ENCODE peak calls at places on chromosomes 2 and 18, in nine cellular contexts. G is cardiac muscle cell, U is ovary, K is HAP-1, N is pancreas, Z is neural progenitor cell, W is endodermal cell, Q is kidney epithelial cell, C is BE2C. H is an unnamed sample.
A peak's percentile ranks its signal among the peaks of the same experiment; 100 is the strongest.

GRCh38 chr2:45168731-45169338 is 159.6 kb upstream of the SIX2 start:
- DNase-seq in G (peak; percentile 32), U (no peak), K (no peak), N (peak; percentile 43), Z (peak; percentile 71), W (peak; percentile 60), Q (no peak), C (peak; percentile 55), H (peak; percentile 11)

GRCh38 chr18:62566199-62566598 is 43.4 kb downstream of the ZCCHC2 start:
- DNase-seq in G (peak; percentile 34), U (no peak), K (no peak), N (no peak), Z (peak; percentile 56), W (peak; percentile 73), Q (no peak), C (no peak), H (no peak)

GRCh38 chr2:36507408-36507812 is 90.6 kb downstream of the FEZ2 start:
- DNase-seq in G (peak; percentile 81), U (peak; percentile 30), K (peak; percentile 87), N (no peak), Z (peak; percentile 80), W (peak; percentile 87), Q (no peak), C (peak; percentile 40), H (peak; percentile 58)

GRCh38 chr2:226660524-226660923 is 139.1 kb downstream of the IRS1 start:
- DNase-seq in G (peak; percentile 96), U (peak; percentile 40), K (no peak), N (no peak), Z (no peak), W (no peak), Q (no peak), C (no peak), H (peak; percentile 71)

GRCh38 chr2:4047961-4048891 is 344.9 kb downstream of the DCDC2C start:
- DNase-seq in G (peak; percentile 52), U (no peak), K (no peak), N (no peak), Z (no peak), W (no peak), Q (peak; percentile 1), C (no peak), H (no peak)

GRCh38 chr2:36820942-36821605 is 124.6 kb downstream of the VIT start:
- DNase-seq in G (no peak), U (no peak), K (no peak), N (no peak), Z (no peak), W (no peak), Q (no peak), C (no peak), H (no peak)

GRCh38 chr2:66439291-66440010 is 4.5 kb downstream of the MEIS1 start:
- DNase-seq in G (peak; percentile 53), U (peak; percentile 57), K (no peak), N (peak; percentile 48), Z (peak; percentile 66), W (peak; percentile 75), Q (no peak), C (no peak), H (no peak)

GRCh38 chr2:36919041-36919837 is 47.1 kb downstream of the STRN start:
- DNase-seq in G (peak; percentile 5), U (no peak), K (no peak), N (no peak), Z (peak; percentile 2), W (no peak), Q (no peak), C (no peak), H (no peak)

GRCh38 chr2:88321614-88322248 is 130.8 kb downstream of the FOXI3 start:
- DNase-seq in G (no peak), U (no peak), K (no peak), N (no peak), Z (peak; percentile 21), W (no peak), Q (no peak), C (no peak), H (no peak)

GRCh38 chr2:47272905-47273758 is 118.0 kb upstream of the STPG4 start:
- DNase-seq in G (no peak), U (no peak), K (no peak), N (no peak), Z (no peak), W (no peak), Q (no peak), C (no peak), H (no peak)

GRCh38 chr2:47043142-47043890 is 111.8 kb downstream of the STPG4 start:
- DNase-seq in G (peak; percentile 92), U (peak; percentile 69), K (no peak), N (no peak), Z (no peak), W (peak; percentile 86), Q (peak; percentile 88), C (peak; percentile 92), H (peak; percentile 59)

GRCh38 chr2:7373156-7373555 is 455.9 kb downstream of the RNF144A start:
- DNase-seq in G (no peak), U (no peak), K (no peak), N (no peak), Z (no peak), W (no peak), Q (no peak), C (no peak), H (no peak)

GRCh38 chr2:85926931-85927527 is 38.2 kb upstream of the ST3GAL5 start:
- DNase-seq in G (peak; percentile 76), U (no peak), K (no peak), N (no peak), Z (no peak), W (no peak), Q (no peak), C (no peak), H (no peak)

GRCh38 chr2:128498086-128498485 is 179.4 kb upstream of the HS6ST1 start:
- DNase-seq in G (no peak), U (no peak), K (no peak), N (no peak), Z (no peak), W (no peak), Q (no peak), C (no peak), H (no peak)

GRCh38 chr2:112606567-112606966 is 22.2 kb downstream of the CHCHD5 start:
- DNase-seq in G (peak; percentile 44), U (no peak), K (no peak), N (no peak), Z (no peak), W (no peak), Q (no peak), C (no peak), H (no peak)

GRCh38 chr18:58567453-58568196 is 61.3 kb downstream of the ALPK2 start:
- DNase-seq in G (peak; percentile 82), U (no peak), K (no peak), N (no peak), Z (no peak), W (no peak), Q (peak; percentile 75), C (no peak), H (no peak)

GRCh38 chr18:46152436-46152807 is 48.2 kb downstream of the HAUS1 start:
- DNase-seq in G (peak; percentile 57), U (no peak), K (no peak), N (no peak), Z (no peak), W (no peak), Q (no peak), C (no peak), H (peak; percentile 28)

GRCh38 chr2:176501652-176502051 is 232.4 kb downstream of the MTX2 start:
- DNase-seq in G (no peak), U (no peak), K (no peak), N (no peak), Z (no peak), W (no peak), Q (no peak), C (no peak), H (no peak)

GRCh38 chr18:62334110-62334509 is 9.0 kb downstream of the TNFRSF11A start:
- DNase-seq in G (peak; percentile 35), U (no peak), K (no peak), N (no peak), Z (no peak), W (no peak), Q (no peak), C (no peak), H (no peak)

GRCh38 chr2:138107288-138107687 is 143.0 kb downstream of the HNMT start:
- DNase-seq in G (no peak), U (no peak), K (no peak), N (no peak), Z (no peak), W (no peak), Q (no peak), C (no peak), H (no peak)

GRCh38 chr2:204681412-204681811 is 136.1 kb downstream of the PARD3B start:
- DNase-seq in G (no peak), U (no peak), K (no peak), N (no peak), Z (no peak), W (no peak), Q (no peak), C (no peak), H (no peak)

GRCh38 chr2:168345601-168346000 is 98.2 kb upstream of the STK39 start:
- DNase-seq in G (no peak), U (no peak), K (no peak), N (no peak), Z (no peak), W (no peak), Q (no peak), C (no peak), H (no peak)

GRCh38 chr2:80475970-80476369 is 171.4 kb upstream of the LRRTM1 start:
- DNase-seq in G (no peak), U (no peak), K (no peak), N (no peak), Z (no peak), W (no peak), Q (no peak), C (no peak), H (no peak)
- H3K36me3 ChIP-seq in G (no peaks in the 10 kb centered on the region), U (no peaks in the 10 kb centered on the region), K (no peaks in the 10 kb centered on the region), N (no peaks in the 10 kb centered on the region), Z (no peaks in the 10 kb centered on the region), W (no peaks in the 10 kb centered on the region), Q (no peaks in the 10 kb centered on the region), C (no peaks in the 10 kb centered on the region), H (no peaks in the 10 kb centered on the region)

GRCh38 chr2:131132729-131133128 is 27.6 kb downstream of the PLEKHB2 start:
- DNase-seq in G (no peak), U (no peak), K (no peak), N (no peak), Z (no peak), W (no peak), Q (no peak), C (no peak), H (no peak)
- H3K36me3 ChIP-seq in G (peaks cover 18% of the 10 kb centered on the region), U (no peaks in the 10 kb centered on the region), K (peaks cover 42% of the 10 kb centered on the region), N (peaks cover 6% of the 10 kb centered on the region), Z (peaks cover 10% of the 10 kb centered on the region), W (peaks cover 85% of the 10 kb centered on the region), Q (no peaks in the 10 kb centered on the region), C (no peaks in the 10 kb centered on the region), H (peaks cover 89% of the 10 kb centered on the region)

DNA sequence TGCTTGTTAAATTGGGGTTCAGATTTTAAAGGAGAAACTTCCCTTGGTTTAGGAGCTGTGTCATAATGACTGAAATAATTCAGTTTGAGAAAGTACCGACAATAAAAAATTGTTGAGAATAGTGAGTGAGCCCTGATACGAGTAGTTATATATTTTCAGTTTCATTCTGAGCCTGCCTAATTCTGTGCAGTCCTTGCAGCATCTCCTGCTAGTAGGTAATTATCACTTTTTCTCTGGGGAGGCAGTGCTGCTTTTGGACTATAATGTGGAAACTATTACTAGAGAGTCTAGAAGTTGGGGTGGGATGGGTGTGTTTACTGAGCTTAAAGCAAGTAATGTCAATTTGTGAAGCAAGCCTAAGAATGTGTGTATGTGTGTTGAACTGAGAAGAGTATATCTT is 21.7 kb downstream of the ZNF638 start:
- DNase-seq in G (no peak), U (no peak), K (no peak), N (no peak), Z (no peak), W (no peak), Q (no peak), C (no peak), H (no peak)
- H3K36me3 ChIP-seq in G (peaks cover 49% of the 10 kb centered on the region), U (no peaks in the 10 kb centered on the region), K (peaks cover 60% of the 10 kb centered on the region), N (peaks cover 10% of the 10 kb centered on the region), Z (peaks cover 26% of the 10 kb centered on the region), W (peaks cover 88% of the 10 kb centered on the region), Q (no peaks in the 10 kb centered on the region), C (peaks cover 11% of the 10 kb centered on the region), H (peaks cover 16% of the 10 kb centered on the region)

GRCh38 chr2:63894167-63894566 is 52.5 kb downstream of the UGP2 start:
- DNase-seq in G (no peak), U (no peak), K (no peak), N (no peak), Z (no peak), W (no peak), Q (no peak), C (no peak), H (no peak)
- H3K36me3 ChIP-seq in G (peaks cover 77% of the 10 kb centered on the region), U (no peaks in the 10 kb centered on the region), K (peaks cover 33% of the 10 kb centered on the region), N (peaks cover 10% of the 10 kb centered on the region), Z (peaks cover 25% of the 10 kb centered on the region), W (peaks cover 90% of the 10 kb centered on the region), Q (no peaks in the 10 kb centered on the region), C (no peaks in the 10 kb centered on the region), H (peaks cover 99% of the 10 kb centered on the region)